ENCODE peak calls at places on chromosomes 7 and 10, in four cellular contexts. One of them, this sample, is unnamed. For H3K4me1, the result is how much of the 10 kb centered on the place peaks cover.

GRCh38 chr10:68088030-68088396 is 12.9 kb upstream of the HERC4 start:
- DNase-seq in IMR-90: no peak
- DNase-seq in Karpas-422: no peak
- DNase-seq in PC-9: no peak
- DNase-seq in this sample: no peak

GRCh38 chr10:119761106-119761505 is 35.3 kb downstream of the INPP5F start:
- DNase-seq in IMR-90: peak
- DNase-seq in Karpas-422: no peak
- DNase-seq in PC-9: peak
- DNase-seq in this sample: no peak

GRCh38 chr7:97116308-97116707 is 1.2 kb upstream of the SDHAF3 start:
- DNase-seq in IMR-90: no peak
- DNase-seq in Karpas-422: peak
- DNase-seq in PC-9: no peak
- DNase-seq in this sample: no peak

GRCh38 chr10:113995201-113995600 is 48.5 kb upstream of the ADRB1 start:
- DNase-seq in IMR-90: no peak
- DNase-seq in Karpas-422: no peak
- DNase-seq in PC-9: no peak
- DNase-seq in this sample: no peak

GRCh38 chr7:99355098-99355497 is 19.4 kb upstream of the ARPC1B start:
- DNase-seq in IMR-90: no peak
- DNase-seq in Karpas-422: no peak
- DNase-seq in PC-9: no peak
- DNase-seq in this sample: no peak

GRCh38 chr10:36494386-36494785 is 631.0 kb upstream of the ANKRD30A start:
- DNase-seq in IMR-90: peak
- DNase-seq in Karpas-422: peak
- DNase-seq in PC-9: no peak
- DNase-seq in this sample: peak

GRCh38 chr10:14405076-14406065 is 74.6 kb upstream of the FRMD4A start:
- DNase-seq in IMR-90: peak
- DNase-seq in Karpas-422: no peak
- DNase-seq in PC-9: peak
- DNase-seq in this sample: peak

GRCh38 chr7:2012981-2013380 is 219.8 kb downstream of the MAD1L1 start:
- DNase-seq in IMR-90: peak
- DNase-seq in Karpas-422: no peak
- DNase-seq in PC-9: no peak
- DNase-seq in this sample: peak

GRCh38 chr10:71302874-71303568 is 16.0 kb upstream of the SLC29A3 start:
- DNase-seq in IMR-90: peak
- DNase-seq in Karpas-422: peak
- DNase-seq in PC-9: peak
- DNase-seq in this sample: no peak

GRCh38 chr7:47669178-47669878 is 87.4 kb upstream of the TNS3 start:
- DNase-seq in IMR-90: peak
- DNase-seq in Karpas-422: peak
- DNase-seq in PC-9: no peak
- DNase-seq in this sample: peak

GRCh38 chr7:142455392-142455791 is 197.5 kb upstream of the PRSS58 start:
- DNase-seq in IMR-90: no peak
- DNase-seq in Karpas-422: no peak
- DNase-seq in PC-9: no peak
- DNase-seq in this sample: no peak

GRCh38 chr7:22189230-22189629 is 167.7 kb downstream of the RAPGEF5 start:
- DNase-seq in IMR-90: no peak
- DNase-seq in Karpas-422: no peak
- DNase-seq in PC-9: peak
- DNase-seq in this sample: no peak
- H3K27ac ChIP-seq in IMR-90: no peak
- H3K27ac ChIP-seq in Karpas-422: no peak
- H3K27ac ChIP-seq in PC-9: no peak
- H3K27ac ChIP-seq in this sample: no peak

DNA sequence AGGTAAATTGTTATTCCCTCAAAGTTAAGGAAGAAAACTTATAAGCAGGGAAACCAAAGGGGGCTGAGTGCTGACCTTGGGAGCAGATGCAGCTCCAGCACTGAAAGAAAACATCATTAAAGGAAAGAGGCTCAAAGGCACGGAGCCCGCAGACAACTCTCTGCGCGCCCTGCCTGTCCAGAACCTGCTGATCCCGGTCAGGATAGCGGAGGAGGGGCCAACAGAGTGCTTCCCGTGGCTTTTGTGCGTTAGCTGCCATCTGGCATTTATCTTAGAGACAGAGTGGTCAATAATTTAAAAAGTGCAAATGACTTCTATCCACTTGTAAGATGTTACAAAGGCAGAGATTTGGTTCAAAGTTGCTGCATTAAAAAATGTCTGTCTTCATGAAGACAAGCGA is 162.1 kb downstream of the FANK1 start:
- DNase-seq in IMR-90: no peak
- DNase-seq in Karpas-422: no peak
- DNase-seq in PC-9: no peak
- DNase-seq in this sample: no peak
- H2AFZ ChIP-seq in IMR-90: no peak
- H2AFZ ChIP-seq in Karpas-422: no peak
- H2AFZ ChIP-seq in PC-9: no peak
- H2AFZ ChIP-seq in this sample: no peak

GRCh38 chr10:132398566-132398991 is 1.6 kb downstream of the PWWP2B start:
- DNase-seq in IMR-90: no peak
- DNase-seq in Karpas-422: no peak
- DNase-seq in PC-9: no peak
- DNase-seq in this sample: no peak
- H3K4me1 ChIP-seq in IMR-90: under half
- H3K4me1 ChIP-seq in Karpas-422: under half
- H3K4me1 ChIP-seq in PC-9: under half
- H3K4me1 ChIP-seq in this sample: under half

GRCh38 chr7:80087051-80087767 is 47.4 kb upstream of the GNAI1 start:
- DNase-seq in IMR-90: peak
- DNase-seq in Karpas-422: no peak
- DNase-seq in PC-9: no peak
- DNase-seq in this sample: no peak

GRCh38 chr7:80089341-80089740 is 45.3 kb upstream of the GNAI1 start:
- DNase-seq in IMR-90: peak
- DNase-seq in Karpas-422: no peak
- DNase-seq in PC-9: no peak
- DNase-seq in this sample: no peak

GRCh38 chr7:80087768-80088170 is 46.9 kb upstream of the GNAI1 start:
- DNase-seq in IMR-90: no peak
- DNase-seq in Karpas-422: no peak
- DNase-seq in PC-9: no peak
- DNase-seq in this sample: no peak

GRCh38 chr7:80093349-80093748 is 41.3 kb upstream of the GNAI1 start:
- DNase-seq in IMR-90: no peak
- DNase-seq in Karpas-422: no peak
- DNase-seq in PC-9: no peak
- DNase-seq in this sample: no peak

GRCh38 chr7:80088705-80089104 is 45.9 kb upstream of the GNAI1 start:
- DNase-seq in IMR-90: peak
- DNase-seq in Karpas-422: no peak
- DNase-seq in PC-9: no peak
- DNase-seq in this sample: no peak
- H3K27ac ChIP-seq in IMR-90: peak
- H3K27ac ChIP-seq in Karpas-422: no peak
- H3K27ac ChIP-seq in PC-9: no peak
- H3K27ac ChIP-seq in this sample: no peak

GRCh38 chr7:133102276-133103060 is 20.6 kb upstream of the CHCHD3 start:
- DNase-seq in IMR-90: no peak
- DNase-seq in Karpas-422: peak
- DNase-seq in PC-9: no peak
- DNase-seq in this sample: no peak

GRCh38 chr7:133095119-133095671 is 13.3 kb upstream of the CHCHD3 start:
- DNase-seq in IMR-90: no peak
- DNase-seq in Karpas-422: no peak
- DNase-seq in PC-9: no peak
- DNase-seq in this sample: no peak

DNA sequence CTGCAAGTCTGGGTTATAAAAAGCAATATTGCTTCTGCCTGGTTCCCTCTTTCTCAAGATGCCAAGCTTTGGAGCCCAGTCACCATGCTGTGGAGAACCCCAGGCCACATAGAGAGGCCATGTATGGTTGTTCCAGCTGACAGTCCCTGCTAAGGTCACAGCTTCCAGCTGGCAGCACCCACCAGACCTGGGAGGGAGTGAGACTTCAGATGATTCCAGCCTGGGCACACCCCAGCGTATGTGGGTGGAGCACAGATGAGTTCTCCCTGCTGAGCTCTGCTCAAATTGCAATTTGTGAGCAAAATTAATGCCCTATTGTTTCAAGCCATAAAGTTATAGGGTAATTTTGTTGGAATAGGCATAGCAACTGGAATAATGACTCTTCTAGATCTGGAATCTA is 18.0 kb upstream of the CHCHD3 start:
- DNase-seq in IMR-90: no peak
- DNase-seq in Karpas-422: no peak
- DNase-seq in PC-9: no peak
- DNase-seq in this sample: no peak
- H2AFZ ChIP-seq in IMR-90: no peak
- H2AFZ ChIP-seq in Karpas-422: no peak
- H2AFZ ChIP-seq in PC-9: no peak
- H2AFZ ChIP-seq in this sample: no peak

GRCh38 chr10:79267449-79267848 is 79.8 kb upstream of the PPIF start:
- DNase-seq in IMR-90: no peak
- DNase-seq in Karpas-422: peak
- DNase-seq in PC-9: no peak
- DNase-seq in this sample: no peak
- H3K4me1 ChIP-seq in IMR-90: under half
- H3K4me1 ChIP-seq in Karpas-422: half or more
- H3K4me1 ChIP-seq in PC-9: under half
- H3K4me1 ChIP-seq in this sample: half or more

GRCh38 chr10:122505885-122506284 is 44.5 kb downstream of the HTRA1 start:
- DNase-seq in IMR-90: no peak
- DNase-seq in Karpas-422: no peak
- DNase-seq in PC-9: no peak
- DNase-seq in this sample: no peak

GRCh38 chr10:122503004-122503403 is 41.7 kb downstream of the HTRA1 start:
- DNase-seq in IMR-90: no peak
- DNase-seq in Karpas-422: no peak
- DNase-seq in PC-9: no peak
- DNase-seq in this sample: no peak

GRCh38 chr10:122504551-122504950 is 43.2 kb downstream of the HTRA1 start:
- DNase-seq in IMR-90: peak
- DNase-seq in Karpas-422: no peak
- DNase-seq in PC-9: no peak
- DNase-seq in this sample: peak

GRCh38 chr10:122503886-122504285 is 42.5 kb downstream of the HTRA1 start:
- DNase-seq in IMR-90: no peak
- DNase-seq in Karpas-422: no peak
- DNase-seq in PC-9: no peak
- DNase-seq in this sample: no peak

GRCh38 chr10:122505011-122505410 is 43.7 kb downstream of the HTRA1 start:
- DNase-seq in IMR-90: no peak
- DNase-seq in Karpas-422: no peak
- DNase-seq in PC-9: no peak
- DNase-seq in this sample: no peak
- H3K27ac ChIP-seq in IMR-90: no peak
- H3K27ac ChIP-seq in Karpas-422: no peak
- H3K27ac ChIP-seq in PC-9: no peak
- H3K27ac ChIP-seq in this sample: peak

DNA sequence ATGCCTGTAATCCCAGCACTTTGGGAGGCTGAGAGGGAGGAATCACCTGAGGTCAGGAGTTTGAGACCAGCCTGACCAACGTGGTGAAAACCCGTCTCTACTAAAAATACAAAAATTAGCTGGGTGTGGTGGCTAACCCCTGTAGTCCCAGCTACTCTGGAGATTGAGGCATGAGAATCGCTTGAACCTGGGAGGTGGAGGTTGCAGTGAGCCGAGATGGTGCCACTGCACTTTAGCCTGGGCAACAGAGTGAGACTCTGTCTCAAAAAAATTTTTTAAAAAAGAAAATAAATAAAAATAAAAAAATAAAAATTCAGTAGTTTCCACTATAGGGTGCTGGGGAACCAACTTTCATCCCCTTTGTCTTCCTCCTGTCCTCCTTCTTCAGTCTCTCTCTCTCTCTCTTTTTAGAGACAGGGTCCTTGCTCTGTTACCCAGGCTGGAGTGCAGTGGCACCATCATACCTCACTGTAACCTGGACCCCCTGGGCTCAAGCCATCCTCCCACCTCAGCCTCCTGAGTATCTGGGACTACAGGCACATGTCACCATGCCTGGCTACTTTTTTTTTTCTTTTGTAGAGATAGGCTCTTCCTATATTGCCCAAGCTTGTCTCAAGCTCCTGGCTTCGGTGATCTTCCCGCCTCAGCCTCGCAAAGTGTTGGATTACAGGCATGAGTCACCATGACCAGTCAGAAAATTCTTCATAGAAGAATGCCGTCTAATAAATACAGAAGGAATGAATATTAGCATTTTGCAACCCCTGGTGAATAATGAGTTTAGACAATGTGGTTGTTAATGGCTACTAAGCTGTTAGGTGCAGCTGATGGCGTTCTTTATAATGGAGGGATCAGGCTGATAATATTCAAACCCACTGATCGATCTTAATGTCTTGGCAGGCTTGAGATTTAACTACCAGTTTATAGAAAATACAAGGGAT is 20.6 kb downstream of the RBM20 start:
- DNase-seq in IMR-90: peak
- DNase-seq in Karpas-422: no peak
- DNase-seq in PC-9: peak
- DNase-seq in this sample: no peak
- H2AFZ ChIP-seq in IMR-90: no peak
- H2AFZ ChIP-seq in Karpas-422: no peak
- H2AFZ ChIP-seq in PC-9: no peak
- H2AFZ ChIP-seq in this sample: no peak

GRCh38 chr10:110076559-110077318 is 69.0 kb downstream of the ADD3 start:
- DNase-seq in IMR-90: peak
- DNase-seq in Karpas-422: no peak
- DNase-seq in PC-9: peak
- DNase-seq in this sample: no peak
- H3K4me1 ChIP-seq in IMR-90: under half
- H3K4me1 ChIP-seq in Karpas-422: under half
- H3K4me1 ChIP-seq in PC-9: under half
- H3K4me1 ChIP-seq in this sample: half or more

DNA sequence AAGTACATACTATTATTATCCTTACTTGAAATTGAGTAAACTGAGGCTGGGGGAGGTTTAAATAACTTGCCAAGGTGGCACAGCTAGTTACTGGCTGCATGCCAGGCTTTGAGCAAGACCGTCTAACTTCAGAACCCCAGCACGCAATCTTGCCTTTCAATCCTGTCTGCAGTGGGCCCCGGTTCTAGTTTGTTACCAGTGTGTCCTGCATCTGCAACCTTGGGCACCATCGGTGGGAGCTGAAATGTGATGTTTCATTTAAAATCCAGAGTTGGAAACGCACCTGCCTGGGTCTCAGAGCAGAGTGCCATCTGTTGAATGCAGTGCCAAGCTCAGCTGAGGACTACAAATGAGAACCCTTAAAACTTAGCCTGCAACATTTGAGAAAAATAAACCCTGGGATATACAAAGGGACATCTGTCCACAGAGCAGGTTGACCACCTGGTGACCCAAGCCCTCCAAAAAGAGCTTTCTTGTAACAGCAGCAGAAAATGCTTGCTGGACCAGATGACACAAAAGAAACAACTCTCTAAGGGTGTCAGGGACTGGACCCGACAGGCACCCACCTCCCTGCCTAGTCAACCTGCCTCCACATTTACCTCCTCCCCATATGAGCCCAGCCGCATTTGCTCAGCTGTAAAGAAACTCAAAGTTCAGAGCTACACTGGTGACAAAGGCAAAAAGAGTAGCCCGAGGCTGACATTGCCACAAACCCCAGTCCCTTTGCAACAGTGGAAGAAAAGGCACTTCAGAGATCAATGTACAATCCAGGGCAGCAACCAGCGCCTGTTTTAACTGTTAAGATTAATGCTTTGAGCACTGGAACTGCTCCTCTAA is 1.7 kb downstream of the SH3PXD2A start:
- DNase-seq in IMR-90: no peak
- DNase-seq in Karpas-422: no peak
- DNase-seq in PC-9: no peak
- DNase-seq in this sample: no peak
- H3K27ac ChIP-seq in IMR-90: no peak
- H3K27ac ChIP-seq in Karpas-422: no peak
- H3K27ac ChIP-seq in PC-9: no peak
- H3K27ac ChIP-seq in this sample: peak

This sample was measured in osteoblast.